ENCODE peak calls at places on chromosomes 13 and 19, in five cellular contexts. J is cardiac fibroblast, A is T1000, S is H9, K is epithelial cell of prostate. P is an unnamed sample.

GRCh38 chr13:28535734-28536133 is 40.8 kb upstream of the FLT1 start:
- DNase-seq in J (no peak), K (no peak), A (no peak), S (no peak), P (no peak)

GRCh38 chr13:25169951-25170553 is 2.0 kb downstream of the AMER2 start:
- DNase-seq in A (no peak), K (no peak), S (no peak), J (no peak), P (no peak)

GRCh38 chr19:10288662-10289166 is 1.0 kb upstream of the ICAM5 start:
- DNase-seq in K (no peak), J (peak; percentile 36), S (peak; percentile 84), A (peak; percentile 29), P (no peak)

GRCh38 chr13:98174321-98174720 is 2.7 kb downstream of the RNF113B start:
- DNase-seq in K (no peak), S (no peak), A (no peak), J (no peak), P (no peak)

GRCh38 chr19:13094285-13094595 is 8.4 kb downstream of the LYL1 start:
- DNase-seq in K (no peak), A (no peak), J (no peak), S (no peak), P (no peak)

GRCh38 chr13:66237411-66238062 is 992.6 kb downstream of the PCDH9 start:
- DNase-seq in S (no peak), J (no peak), K (no peak), A (no peak), P (no peak)

GRCh38 chr19:8639821-8640401 is 9.5 kb downstream of the NFILZ start:
- DNase-seq in S (no peak), K (no peak), J (no peak), A (no peak), P (peak; percentile 81)

GRCh38 chr13:48892311-48892710 is 83.4 kb upstream of the FNDC3A start:
- DNase-seq in J (peak; percentile 97), A (no peak), S (no peak), K (peak; percentile 88), P (no peak)

GRCh38 chr19:16850133-16850532 is 20.9 kb downstream of the SIN3B start:
- DNase-seq in A (no peak), K (no peak), J (peak; percentile 50), S (no peak), P (peak; percentile 13)

GRCh38 chr13:46119883-46120614 is 15.2 kb upstream of the CPB2 start:
- DNase-seq in J (peak; percentile 58), A (no peak), K (no peak), S (no peak), P (peak; percentile 6)

GRCh38 chr13:76822691-76823267 is 63.4 kb downstream of the KCTD12 start:
- DNase-seq in K (no peak), A (no peak), S (no peak), J (peak; percentile 77), P (no peak)

P was measured in SJSA1.